ENCODE peak calls at places on chromosomes 3 and 15, in seven cellular contexts. C is iris pigment epithelial cell; X is stimulated activated CD8-positive, alpha-beta memory T cell treated with anti-CD3 and anti-CD28 coated beads, Interleukin-4, amount 100 ng/mL, for 1 hour; E is mesenchymal stem cell; A is KG1; O is midbrain; D is colonic mucosa. H is an unnamed sample.

GRCh38 chr3:112372396-112372795 is 39.4 kb downstream of the CD200 start:
- DNase-seq in C (peak), X (no peak), E (no peak), A (no peak), O (no peak), D (no peak), H (no peak)

GRCh38 chr3:97763586-97764148 is 891 bp upstream of the ARL6 start:
- DNase-seq in C (no peak), X (no peak), E (no peak), A (no peak), O (no peak), D (no peak), H (no peak)

GRCh38 chr3:119235151-119235550 is 5.5 kb downstream of the B4GALT4 start:
- DNase-seq in C (peak), X (no peak), E (peak), A (no peak), O (no peak), D (no peak), H (no peak)

GRCh38 chr15:36914962-36915808 is 185.2 kb downstream of the MEIS2 start:
- DNase-seq in C (peak), X (no peak), E (peak), A (no peak), O (no peak), D (no peak), H (no peak)

GRCh38 chr3:196694941-196695848 is 16.9 kb downstream of the CEP19 start:
- DNase-seq in C (no peak), X (no peak), E (no peak), A (no peak), O (no peak), D (no peak), H (no peak)

GRCh38 chr15:101250331-101250730 is 1.5 kb downstream of the CHSY1 start:
- DNase-seq in C (peak), X (no peak), E (peak), A (no peak), O (no peak), D (no peak), H (no peak)

GRCh38 chr15:77630956-77631789 is 1.5 kb downstream of the LINGO1 start:
- DNase-seq in C (no peak), X (no peak), E (no peak), A (no peak), O (peak), D (no peak), H (peak)

GRCh38 chr15:89912674-89913396 is at the start of gene ARPIN:
- DNase-seq in C (peak), X (no peak), E (peak), A (no peak), O (peak), D (peak), H (peak)

GRCh38 chr3:60610441-60611112 is 640.7 kb downstream of the FHIT start:
- DNase-seq in C (peak), X (no peak), E (peak), A (no peak), O (no peak), D (peak), H (no peak)

GRCh38 chr15:74208901-74209559 is 6.4 kb upstream of the STRA6 start:
- DNase-seq in C (peak), X (no peak), E (peak), A (no peak), O (no peak), D (no peak), H (no peak)

GRCh38 chr3:172918165-172918564 is 167.6 kb downstream of the ECT2 start:
- DNase-seq in C (peak), X (no peak), E (peak), A (no peak), O (no peak), D (no peak), H (peak)

GRCh38 chr15:39828374-39828931 is 45.8 kb upstream of the FSIP1 start:
- DNase-seq in C (peak), X (no peak), E (peak), A (no peak), O (peak), D (no peak), H (peak)

GRCh38 chr3:45491344-45491743 is 103.0 kb downstream of the LARS2 start:
- DNase-seq in C (no peak), X (no peak), E (no peak), A (no peak), O (no peak), D (no peak), H (no peak)

GRCh38 chr3:143263844-143264243 is 144.3 kb downstream of the CHST2 start:
- DNase-seq in C (no peak), X (no peak), E (no peak), A (no peak), O (no peak), D (no peak), H (no peak)

GRCh38 chr3:150091626-150092025 is 120.9 kb upstream of the PFN2 start:
- DNase-seq in C (no peak), X (no peak), E (no peak), A (no peak), O (no peak), D (no peak), H (no peak)

GRCh38 chr15:60208708-60209107 is 189.1 kb downstream of the ANXA2 start:
- DNase-seq in C (no peak), X (no peak), E (no peak), A (no peak), O (no peak), D (no peak), H (no peak)

GRCh38 chr15:57505949-57506391 is 85.7 kb upstream of the MYZAP start:
- DNase-seq in C (peak), X (no peak), E (peak), A (no peak), O (no peak), D (peak), H (peak)

GRCh38 chr15:39127925-39128617 is 452.8 kb upstream of the THBS1 start:
- DNase-seq in C (peak), X (no peak), E (peak), A (peak), O (no peak), D (peak), H (peak)

GRCh38 chr15:26889298-26889898 is 22.5 kb downstream of the GABRA5 start:
- DNase-seq in C (peak), X (peak), E (peak), A (peak), O (peak), D (peak), H (peak)

GRCh38 chr3:3110299-3110630 is at the start of gene IL5RA:
- DNase-seq in C (no peak), X (no peak), E (peak), A (no peak), O (no peak), D (no peak), H (no peak)

GRCh38 chr15:78438595-78439285 is 724 bp downstream of the IREB2 start:
- DNase-seq in C (peak), X (no peak), E (peak), A (no peak), O (no peak), D (no peak), H (peak)

GRCh38 chr15:35618260-35619188 is 72.6 kb upstream of the DPH6 start:
- DNase-seq in C (peak), X (no peak), E (peak), A (no peak), O (no peak), D (no peak), H (no peak)

GRCh38 chr3:11185564-11186317 is 31.4 kb downstream of the HRH1 start:
- DNase-seq in C (peak), X (no peak), E (peak), A (no peak), O (no peak), D (peak), H (peak)

GRCh38 chr3:195821403-195822130 is 9.8 kb upstream of the MUC4 start:
- DNase-seq in C (no peak), X (no peak), E (no peak), A (no peak), O (no peak), D (no peak), H (peak)

GRCh38 chr15:70753101-70753829 is 10.1 kb downstream of the UACA start:
- DNase-seq in C (no peak), X (no peak), E (no peak), A (no peak), O (no peak), D (no peak), H (no peak)

GRCh38 chr3:194137314-194138097 is 1.6 kb downstream of the HES1 start:
- DNase-seq in C (peak), X (no peak), E (peak), A (no peak), O (peak), D (peak), H (peak)